ENCODE peak calls at places on chromosomes 12 and 14, in seven cellular contexts. One of them, this sample, is unnamed.

GRCh38 chr12:111642681-111643427 is 42.9 kb downstream of the BRAP start:
- DNase-seq in fibroblast of the aortic adventitia: no peak
- DNase-seq in AG04450: no peak
- DNase-seq in PC-3: no peak
- DNase-seq in BE2C: no peak
- DNase-seq in GM12865: no peak
- DNase-seq in lower leg skin: no peak
- DNase-seq in this sample: no peak

GRCh38 chr14:65414961-65415589 is 2.5 kb downstream of the FUT8 start:
- DNase-seq in AG04450: peak
- DNase-seq in BE2C: peak
- DNase-seq in fibroblast of the aortic adventitia: peak
- DNase-seq in GM12865: peak
- DNase-seq in lower leg skin: no peak
- DNase-seq in PC-3: peak
- DNase-seq in this sample: no peak

GRCh38 chr14:68780358-68781160 is 12.3 kb downstream of the ZFP36L1 start:
- DNase-seq in fibroblast of the aortic adventitia: peak
- DNase-seq in lower leg skin: peak
- DNase-seq in BE2C: no peak
- DNase-seq in AG04450: no peak
- DNase-seq in GM12865: no peak
- DNase-seq in PC-3: peak
- DNase-seq in this sample: no peak

GRCh38 chr12:92396647-92397258 is 251.1 kb upstream of the BTG1 start:
- DNase-seq in fibroblast of the aortic adventitia: peak
- DNase-seq in BE2C: peak
- DNase-seq in lower leg skin: peak
- DNase-seq in AG04450: no peak
- DNase-seq in PC-3: peak
- DNase-seq in GM12865: no peak
- DNase-seq in this sample: peak

GRCh38 chr14:104389326-104390220 is 190.0 kb upstream of the C14orf180 start:
- DNase-seq in PC-3: no peak
- DNase-seq in lower leg skin: no peak
- DNase-seq in AG04450: no peak
- DNase-seq in fibroblast of the aortic adventitia: no peak
- DNase-seq in BE2C: no peak
- DNase-seq in GM12865: peak
- DNase-seq in this sample: no peak

GRCh38 chr12:68591716-68592437 is 18.8 kb upstream of the RAP1B start:
- DNase-seq in PC-3: no peak
- DNase-seq in lower leg skin: no peak
- DNase-seq in GM12865: peak
- DNase-seq in AG04450: no peak
- DNase-seq in BE2C: no peak
- DNase-seq in fibroblast of the aortic adventitia: no peak
- DNase-seq in this sample: no peak

GRCh38 chr14:25836647-25837046 is 761.2 kb downstream of the NOVA1 start:
- DNase-seq in fibroblast of the aortic adventitia: no peak
- DNase-seq in lower leg skin: no peak
- DNase-seq in BE2C: no peak
- DNase-seq in AG04450: no peak
- DNase-seq in PC-3: no peak
- DNase-seq in GM12865: no peak
- DNase-seq in this sample: no peak

GRCh38 chr12:115620816-115621215 is 656.7 kb downstream of the MED13L start:
- DNase-seq in GM12865: no peak
- DNase-seq in PC-3: no peak
- DNase-seq in AG04450: no peak
- DNase-seq in lower leg skin: no peak
- DNase-seq in BE2C: no peak
- DNase-seq in fibroblast of the aortic adventitia: no peak
- DNase-seq in this sample: no peak

GRCh38 chr12:10361622-10362021 is 28.2 kb downstream of the KLRK1 start:
- DNase-seq in fibroblast of the aortic adventitia: peak
- DNase-seq in AG04450: peak
- DNase-seq in PC-3: peak
- DNase-seq in GM12865: no peak
- DNase-seq in lower leg skin: no peak
- DNase-seq in BE2C: no peak
- DNase-seq in this sample: no peak

GRCh38 chr12:110343114-110343513 is 60.4 kb downstream of the ANAPC7 start:
- DNase-seq in BE2C: no peak
- DNase-seq in GM12865: no peak
- DNase-seq in fibroblast of the aortic adventitia: no peak
- DNase-seq in AG04450: no peak
- DNase-seq in PC-3: no peak
- DNase-seq in lower leg skin: no peak
- DNase-seq in this sample: no peak

GRCh38 chr14:22900088-22900799 is 17.2 kb downstream of the REM2 start:
- DNase-seq in lower leg skin: peak
- DNase-seq in GM12865: peak
- DNase-seq in AG04450: peak
- DNase-seq in fibroblast of the aortic adventitia: peak
- DNase-seq in PC-3: peak
- DNase-seq in BE2C: peak
- DNase-seq in this sample: peak

GRCh38 chr12:70227911-70228310 is 15.3 kb upstream of the CNOT2 start:
- DNase-seq in BE2C: no peak
- DNase-seq in lower leg skin: no peak
- DNase-seq in PC-3: no peak
- DNase-seq in GM12865: no peak
- DNase-seq in fibroblast of the aortic adventitia: no peak
- DNase-seq in AG04450: no peak
- DNase-seq in this sample: no peak

GRCh38 chr14:54189358-54190354 is 207.2 kb upstream of the CDKN3 start:
- DNase-seq in BE2C: no peak
- DNase-seq in fibroblast of the aortic adventitia: peak
- DNase-seq in PC-3: peak
- DNase-seq in lower leg skin: no peak
- DNase-seq in AG04450: no peak
- DNase-seq in GM12865: no peak
- DNase-seq in this sample: peak

GRCh38 chr12:89856431-89856830 is 147.8 kb upstream of the ATP2B1 start:
- DNase-seq in AG04450: no peak
- DNase-seq in PC-3: peak
- DNase-seq in fibroblast of the aortic adventitia: peak
- DNase-seq in BE2C: no peak
- DNase-seq in GM12865: peak
- DNase-seq in lower leg skin: no peak
- DNase-seq in this sample: peak

GRCh38 chr12:48994224-48995060 is 4.7 kb downstream of the DDN start:
- DNase-seq in fibroblast of the aortic adventitia: no peak
- DNase-seq in lower leg skin: no peak
- DNase-seq in GM12865: no peak
- DNase-seq in BE2C: no peak
- DNase-seq in PC-3: no peak
- DNase-seq in AG04450: no peak
- DNase-seq in this sample: no peak

GRCh38 chr14:78182722-78183121 is 12.5 kb downstream of the NRXN3 start:
- DNase-seq in PC-3: no peak
- DNase-seq in BE2C: no peak
- DNase-seq in fibroblast of the aortic adventitia: no peak
- DNase-seq in lower leg skin: no peak
- DNase-seq in GM12865: no peak
- DNase-seq in AG04450: no peak
- DNase-seq in this sample: no peak

GRCh38 chr12:103495783-103496456 is at the start of gene C12orf42:
- DNase-seq in BE2C: peak
- DNase-seq in GM12865: peak
- DNase-seq in fibroblast of the aortic adventitia: peak
- DNase-seq in AG04450: no peak
- DNase-seq in lower leg skin: no peak
- DNase-seq in PC-3: peak
- DNase-seq in this sample: no peak

GRCh38 chr12:17975763-17976162 is 114.2 kb downstream of the RERGL start:
- DNase-seq in GM12865: no peak
- DNase-seq in AG04450: no peak
- DNase-seq in fibroblast of the aortic adventitia: no peak
- DNase-seq in PC-3: no peak
- DNase-seq in BE2C: no peak
- DNase-seq in lower leg skin: no peak
- DNase-seq in this sample: no peak

GRCh38 chr12:100528044-100528443 is 45.4 kb upstream of the GAS2L3 start:
- DNase-seq in PC-3: no peak
- DNase-seq in GM12865: no peak
- DNase-seq in AG04450: no peak
- DNase-seq in BE2C: no peak
- DNase-seq in fibroblast of the aortic adventitia: no peak
- DNase-seq in lower leg skin: no peak
- DNase-seq in this sample: no peak

GRCh38 chr14:22822619-22823551 is 6.8 kb upstream of the MRPL52 start:
- DNase-seq in GM12865: peak
- DNase-seq in BE2C: peak
- DNase-seq in AG04450: peak
- DNase-seq in lower leg skin: no peak
- DNase-seq in fibroblast of the aortic adventitia: peak
- DNase-seq in PC-3: peak
- DNase-seq in this sample: no peak

GRCh38 chr14:52013984-52014600 is 24.7 kb downstream of the RTRAF start:
- DNase-seq in BE2C: peak
- DNase-seq in lower leg skin: no peak
- DNase-seq in GM12865: no peak
- DNase-seq in fibroblast of the aortic adventitia: no peak
- DNase-seq in AG04450: no peak
- DNase-seq in PC-3: peak
- DNase-seq in this sample: no peak

GRCh38 chr14:61145258-61145902 is 135.8 kb downstream of the TMEM30B start:
- DNase-seq in fibroblast of the aortic adventitia: peak
- DNase-seq in BE2C: peak
- DNase-seq in lower leg skin: peak
- DNase-seq in AG04450: peak
- DNase-seq in PC-3: peak
- DNase-seq in GM12865: no peak
- DNase-seq in this sample: peak

GRCh38 chr14:97444248-97444647 is 647.1 kb downstream of the VRK1 start:
- DNase-seq in AG04450: no peak
- DNase-seq in fibroblast of the aortic adventitia: no peak
- DNase-seq in PC-3: no peak
- DNase-seq in GM12865: no peak
- DNase-seq in lower leg skin: no peak
- DNase-seq in BE2C: no peak
- DNase-seq in this sample: no peak

GRCh38 chr14:35161231-35161630 is 38.9 kb downstream of the PRORP start:
- DNase-seq in GM12865: peak
- DNase-seq in AG04450: no peak
- DNase-seq in lower leg skin: no peak
- DNase-seq in PC-3: no peak
- DNase-seq in BE2C: no peak
- DNase-seq in fibroblast of the aortic adventitia: no peak
- DNase-seq in this sample: no peak

GRCh38 chr12:94649349-94650142 is 811 bp downstream of the TMCC3 start:
- DNase-seq in lower leg skin: peak
- DNase-seq in PC-3: peak
- DNase-seq in AG04450: no peak
- DNase-seq in BE2C: peak
- DNase-seq in GM12865: peak
- DNase-seq in fibroblast of the aortic adventitia: peak
- DNase-seq in this sample: no peak

DNA sequence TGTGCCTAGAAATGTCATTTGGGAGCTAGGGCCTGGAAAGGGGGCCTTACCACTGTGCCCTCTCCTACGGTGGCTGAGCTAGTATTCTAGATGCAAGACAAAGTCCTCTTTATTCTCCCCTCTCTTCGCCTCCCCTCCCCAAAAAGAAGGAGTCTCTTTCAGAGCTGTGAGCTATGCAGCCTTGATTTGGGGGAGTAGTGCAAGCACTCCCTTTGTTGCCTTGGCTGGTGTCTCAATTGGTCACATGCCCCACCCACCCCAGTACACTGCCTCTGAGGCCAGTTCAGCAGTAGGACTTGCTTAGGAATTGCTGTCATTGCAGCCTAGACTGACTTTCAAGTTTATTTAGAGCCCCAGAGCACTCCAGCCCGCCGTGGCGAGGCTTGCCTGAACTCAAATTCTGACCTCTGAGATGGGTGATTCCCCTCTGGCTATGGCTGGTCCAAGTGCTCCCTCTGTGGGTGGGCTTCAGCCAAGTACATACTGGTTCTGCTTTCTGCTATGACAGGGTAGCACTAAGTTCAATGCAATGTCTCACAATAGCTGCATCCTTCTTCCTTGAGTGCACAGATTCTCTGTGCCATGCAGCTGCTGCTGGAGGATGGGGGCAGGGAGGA is 37.0 kb upstream of the FBXO33 start:
- DNase-seq in BE2C: peak
- DNase-seq in lower leg skin: no peak
- DNase-seq in PC-3: no peak
- DNase-seq in GM12865: peak
- DNase-seq in AG04450: no peak
- DNase-seq in fibroblast of the aortic adventitia: peak
- DNase-seq in this sample: no peak
- TF ChIP-seq CTCF in BE2C: peak
- TF ChIP-seq CTCF in lower leg skin: no peak
- TF ChIP-seq CTCF in PC-3: peak
- TF ChIP-seq CTCF in GM12865: peak
- TF ChIP-seq CTCF in AG04450: peak
- TF ChIP-seq CTCF in fibroblast of the aortic adventitia: no peak
- TF ChIP-seq CTCF in this sample: peak

GRCh38 chr14:87690076-87690661 is 302.8 kb downstream of the GALC start:
- DNase-seq in fibroblast of the aortic adventitia: no peak
- DNase-seq in AG04450: no peak
- DNase-seq in PC-3: no peak
- DNase-seq in BE2C: no peak
- DNase-seq in lower leg skin: no peak
- DNase-seq in GM12865: no peak
- DNase-seq in this sample: no peak
- TF ChIP-seq CTCF in fibroblast of the aortic adventitia: no peak
- TF ChIP-seq CTCF in AG04450: no peak
- TF ChIP-seq CTCF in PC-3: no peak
- TF ChIP-seq CTCF in BE2C: no peak
- TF ChIP-seq CTCF in lower leg skin: no peak
- TF ChIP-seq CTCF in GM12865: no peak
- TF ChIP-seq CTCF in this sample: no peak

GRCh38 chr12:27524489-27524835 is 456 bp downstream of the PPFIBP1 start:
- DNase-seq in AG04450: no peak
- DNase-seq in BE2C: no peak
- DNase-seq in fibroblast of the aortic adventitia: no peak
- DNase-seq in lower leg skin: no peak
- DNase-seq in PC-3: no peak
- DNase-seq in GM12865: no peak
- DNase-seq in this sample: no peak
- TF ChIP-seq CTCF in AG04450: no peak
- TF ChIP-seq CTCF in BE2C: no peak
- TF ChIP-seq CTCF in fibroblast of the aortic adventitia: no peak
- TF ChIP-seq CTCF in lower leg skin: no peak
- TF ChIP-seq CTCF in PC-3: no peak
- TF ChIP-seq CTCF in GM12865: no peak
- TF ChIP-seq CTCF in this sample: no peak

GRCh38 chr12:6376079-6376941 is 947 bp upstream of the SCNN1A start:
- DNase-seq in fibroblast of the aortic adventitia: peak
- DNase-seq in AG04450: no peak
- DNase-seq in BE2C: no peak
- DNase-seq in lower leg skin: no peak
- DNase-seq in PC-3: no peak
- DNase-seq in GM12865: no peak
- DNase-seq in this sample: no peak
- TF ChIP-seq CTCF in fibroblast of the aortic adventitia: peak
- TF ChIP-seq CTCF in AG04450: peak
- TF ChIP-seq CTCF in BE2C: no peak
- TF ChIP-seq CTCF in lower leg skin: no peak
- TF ChIP-seq CTCF in PC-3: no peak
- TF ChIP-seq CTCF in GM12865: no peak
- TF ChIP-seq CTCF in this sample: peak

This sample was measured in HFF-Myc.